ENCODE peak calls at places on chromosome 6, in four cellular contexts. One of them, this sample, is unnamed.

GRCh38 chr6:677919-678318 is 15.0 kb downstream of the EXOC2 start:
- DNase-seq in H1: no peak
- DNase-seq in GM12892: no peak
- DNase-seq in HepG2: no peak
- DNase-seq in this sample: no peak

GRCh38 chr6:105607624-105608392 is 204.9 kb upstream of the PREP start:
- DNase-seq in HepG2: no peak
- DNase-seq in H1: no peak
- DNase-seq in GM12892: no peak
- DNase-seq in this sample: no peak

GRCh38 chr6:107634147-107635057 is 144.5 kb downstream of the SOBP start:
- DNase-seq in H1: no peak
- DNase-seq in GM12892: peak
- DNase-seq in HepG2: no peak
- DNase-seq in this sample: peak

GRCh38 chr6:108080010-108080780 is 5.7 kb upstream of the OSTM1 start:
- DNase-seq in H1: peak
- DNase-seq in GM12892: no peak
- DNase-seq in HepG2: no peak
- DNase-seq in this sample: no peak

GRCh38 chr6:128438311-128438916 is 82.0 kb downstream of the PTPRK start:
- DNase-seq in HepG2: no peak
- DNase-seq in H1: no peak
- DNase-seq in GM12892: no peak
- DNase-seq in this sample: no peak

GRCh38 chr6:153145591-153145990 is 14.5 kb upstream of the RGS17 start:
- DNase-seq in HepG2: no peak
- DNase-seq in H1: no peak
- DNase-seq in GM12892: no peak
- DNase-seq in this sample: no peak

GRCh38 chr6:157867155-157867559 is 44.1 kb downstream of the SNX9 start:
- DNase-seq in GM12892: no peak
- DNase-seq in HepG2: no peak
- DNase-seq in H1: no peak
- DNase-seq in this sample: no peak

GRCh38 chr6:18260448-18261106 is 3.8 kb downstream of the DEK start:
- DNase-seq in HepG2: peak
- DNase-seq in H1: no peak
- DNase-seq in GM12892: no peak
- DNase-seq in this sample: peak

GRCh38 chr6:152698692-152699091 is 995 bp downstream of the MYCT1 start:
- DNase-seq in GM12892: no peak
- DNase-seq in H1: no peak
- DNase-seq in HepG2: no peak
- DNase-seq in this sample: no peak

GRCh38 chr6:1391692-1392309 is 2.4 kb downstream of the FOXF2 start:
- DNase-seq in H1: no peak
- DNase-seq in GM12892: no peak
- DNase-seq in HepG2: no peak
- DNase-seq in this sample: no peak

GRCh38 chr6:128882560-128882959 is 378 bp upstream of the LAMA2 start:
- DNase-seq in HepG2: no peak
- DNase-seq in GM12892: no peak
- DNase-seq in H1: no peak
- DNase-seq in this sample: no peak

GRCh38 chr6:29510202-29510601 is 22.4 kb upstream of the MAS1L start:
- DNase-seq in HepG2: peak
- DNase-seq in H1: no peak
- DNase-seq in GM12892: no peak
- DNase-seq in this sample: no peak

GRCh38 chr6:155530219-155530834 is 74.7 kb upstream of the NOX3 start:
- DNase-seq in GM12892: no peak
- DNase-seq in HepG2: peak
- DNase-seq in H1: no peak
- DNase-seq in this sample: peak

GRCh38 chr6:41672816-41673703 is 34.8 kb downstream of the MDFI start:
- DNase-seq in H1: no peak
- DNase-seq in GM12892: no peak
- DNase-seq in HepG2: no peak
- DNase-seq in this sample: no peak

GRCh38 chr6:27128796-27129094 is 118.8 kb upstream of the PRSS16 start:
- DNase-seq in HepG2: no peak
- DNase-seq in GM12892: no peak
- DNase-seq in H1: no peak
- DNase-seq in this sample: no peak

GRCh38 chr6:122476131-122476530 is 4.5 kb upstream of the SERINC1 start:
- DNase-seq in H1: no peak
- DNase-seq in HepG2: peak
- DNase-seq in GM12892: no peak
- DNase-seq in this sample: no peak

GRCh38 chr6:157539421-157539822 is 158.4 kb downstream of the ZDHHC14 start:
- DNase-seq in HepG2: no peak
- DNase-seq in H1: no peak
- DNase-seq in GM12892: no peak
- DNase-seq in this sample: no peak

GRCh38 chr6:118869350-118869749 is 24.6 kb upstream of the ASF1A start:
- DNase-seq in GM12892: no peak
- DNase-seq in H1: no peak
- DNase-seq in HepG2: no peak
- DNase-seq in this sample: no peak

GRCh38 chr6:96649926-96650325 is 87.0 kb downstream of the FHL5 start:
- DNase-seq in HepG2: no peak
- DNase-seq in GM12892: no peak
- DNase-seq in H1: no peak
- DNase-seq in this sample: no peak

GRCh38 chr6:160013987-160014868 is 45.3 kb downstream of the IGF2R start:
- DNase-seq in HepG2: peak
- DNase-seq in GM12892: no peak
- DNase-seq in H1: no peak
- DNase-seq in this sample: no peak

GRCh38 chr6:163892814-163893561 is 478.5 kb downstream of the QKI start:
- DNase-seq in HepG2: no peak
- DNase-seq in H1: no peak
- DNase-seq in GM12892: no peak
- DNase-seq in this sample: no peak

GRCh38 chr6:111842891-111843290 is 30.4 kb downstream of the FYN start:
- DNase-seq in GM12892: no peak
- DNase-seq in HepG2: peak
- DNase-seq in H1: no peak
- DNase-seq in this sample: no peak

GRCh38 chr6:167858842-167859520 is 32.3 kb downstream of the AFDN start:
- DNase-seq in GM12892: no peak
- DNase-seq in H1: no peak
- DNase-seq in HepG2: no peak
- DNase-seq in this sample: no peak

GRCh38 chr6:17156112-17156921 is 54.5 kb downstream of the STMND1 start:
- DNase-seq in H1: peak
- DNase-seq in HepG2: peak
- DNase-seq in GM12892: no peak
- DNase-seq in this sample: peak

DNA sequence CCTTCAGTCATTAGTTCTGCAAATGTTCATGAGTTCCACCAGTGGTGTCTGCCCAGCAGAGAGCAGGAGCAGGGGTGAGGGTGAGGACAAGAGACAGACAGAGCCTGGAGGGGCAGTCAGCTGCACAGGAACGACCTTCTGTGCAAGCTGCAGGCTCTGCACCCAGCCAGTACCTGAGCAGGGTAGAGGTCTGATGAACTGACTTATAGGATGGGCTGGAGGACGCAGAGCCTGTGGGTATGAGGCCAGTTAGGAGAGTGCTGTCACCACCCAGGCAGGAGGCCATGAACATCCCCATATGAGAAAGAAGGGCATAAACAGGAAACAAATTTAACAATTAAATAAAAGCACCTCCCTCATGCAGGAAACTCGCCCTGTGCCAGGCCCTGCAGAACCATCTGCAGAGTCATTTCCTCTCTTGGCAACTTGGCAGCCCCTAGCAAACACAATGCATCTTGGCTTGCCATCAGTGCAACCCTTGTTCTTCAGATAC is 17.9 kb downstream of the C6orf15 start:
- DNase-seq in HepG2: no peak
- DNase-seq in GM12892: no peak
- DNase-seq in H1: no peak
- DNase-seq in this sample: no peak
- TF ChIP-seq POLR2AphosphoS5 in HepG2: no peak
- TF ChIP-seq POLR2AphosphoS5 in GM12892: no peak
- TF ChIP-seq POLR2AphosphoS5 in H1: no peak
- TF ChIP-seq POLR2AphosphoS5 in this sample: no peak

DNA sequence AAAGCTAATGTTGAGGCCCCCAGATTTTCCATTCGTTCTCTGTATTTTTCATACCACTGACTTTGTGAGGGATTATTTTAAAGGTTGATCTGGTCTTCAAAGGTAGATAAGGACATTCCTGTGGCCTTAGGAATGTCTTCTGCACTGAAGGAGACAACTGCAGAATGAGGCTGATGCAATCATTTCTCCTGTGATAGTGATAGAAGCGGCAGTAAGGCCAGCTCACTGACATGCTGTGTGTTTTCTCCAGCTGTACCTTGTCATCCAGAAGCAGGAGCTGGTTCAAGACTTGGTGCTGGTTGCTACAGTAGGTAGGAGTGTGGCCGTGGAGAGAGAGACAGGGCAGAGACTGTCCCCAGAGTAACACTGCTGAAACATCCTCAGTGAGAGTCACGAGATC is 53.8 kb downstream of the DCBLD1 start:
- DNase-seq in GM12892: no peak
- DNase-seq in HepG2: no peak
- DNase-seq in H1: no peak
- DNase-seq in this sample: no peak
- TF ChIP-seq TAF1 in GM12892: no peak
- TF ChIP-seq TAF1 in HepG2: no peak
- TF ChIP-seq TAF1 in H1: no peak
- TF ChIP-seq TAF1 in this sample: no peak

DNA sequence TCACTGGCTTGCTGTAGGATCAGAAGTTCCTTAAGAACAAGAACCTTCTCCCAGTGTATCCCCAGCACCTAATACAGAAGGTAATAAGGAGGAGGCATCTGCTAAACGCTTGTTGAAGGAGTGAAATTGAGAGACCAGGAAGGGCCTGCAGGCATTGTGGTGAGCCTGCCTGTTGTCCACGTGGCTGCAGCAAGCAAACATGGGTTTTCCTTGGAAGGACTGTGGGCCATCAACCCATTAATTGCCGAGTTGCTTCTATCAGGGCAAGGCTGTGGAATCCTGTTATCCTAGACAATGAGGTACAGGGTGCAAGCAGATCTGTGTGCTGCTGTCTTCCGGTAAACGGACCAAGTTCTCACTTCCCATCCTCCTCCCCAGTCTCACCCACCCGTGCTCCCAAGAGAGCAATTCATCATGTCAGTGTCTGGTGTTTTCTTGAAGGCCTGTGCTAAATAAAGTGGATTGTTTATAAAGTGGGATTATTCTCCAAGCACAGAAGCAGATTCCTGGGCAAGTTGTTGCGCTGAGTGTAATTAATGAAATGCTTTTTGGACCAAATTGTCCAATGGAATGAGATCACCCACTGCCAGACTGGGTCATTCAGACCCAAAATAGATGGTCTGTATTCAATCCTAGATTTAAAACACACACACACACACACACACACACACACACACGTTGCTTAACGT is 164.6 kb upstream of the CDYL start:
- DNase-seq in HepG2: no peak
- DNase-seq in GM12892: no peak
- DNase-seq in H1: no peak
- DNase-seq in this sample: no peak
- TF ChIP-seq POLR2AphosphoS5 in HepG2: no peak
- TF ChIP-seq POLR2AphosphoS5 in GM12892: no peak
- TF ChIP-seq POLR2AphosphoS5 in H1: no peak
- TF ChIP-seq POLR2AphosphoS5 in this sample: no peak

DNA sequence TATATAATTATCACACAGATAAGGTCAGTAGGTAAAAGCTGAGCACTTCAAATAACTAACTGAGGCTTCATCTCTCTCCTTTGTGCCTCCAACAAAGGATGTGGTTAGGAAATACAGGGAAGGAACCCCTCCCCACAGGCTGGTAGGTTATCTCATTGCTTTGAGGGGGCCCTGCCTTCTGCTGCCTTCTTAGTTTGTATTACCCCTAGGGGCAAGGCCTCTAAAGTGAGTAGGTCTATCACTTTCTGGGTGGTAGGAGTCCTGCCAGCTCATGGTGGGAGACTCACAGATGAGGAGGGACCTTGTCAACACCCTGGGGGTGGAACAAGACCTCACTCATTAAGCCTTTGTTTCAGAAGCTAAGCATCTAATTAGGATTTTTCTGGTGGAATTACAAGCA is 34.6 kb downstream of the EDN1 start:
- DNase-seq in GM12892: no peak
- DNase-seq in H1: peak
- DNase-seq in HepG2: peak
- DNase-seq in this sample: no peak
- TF ChIP-seq TAF1 in GM12892: no peak
- TF ChIP-seq TAF1 in H1: no peak
- TF ChIP-seq TAF1 in HepG2: no peak
- TF ChIP-seq TAF1 in this sample: no peak

DNA sequence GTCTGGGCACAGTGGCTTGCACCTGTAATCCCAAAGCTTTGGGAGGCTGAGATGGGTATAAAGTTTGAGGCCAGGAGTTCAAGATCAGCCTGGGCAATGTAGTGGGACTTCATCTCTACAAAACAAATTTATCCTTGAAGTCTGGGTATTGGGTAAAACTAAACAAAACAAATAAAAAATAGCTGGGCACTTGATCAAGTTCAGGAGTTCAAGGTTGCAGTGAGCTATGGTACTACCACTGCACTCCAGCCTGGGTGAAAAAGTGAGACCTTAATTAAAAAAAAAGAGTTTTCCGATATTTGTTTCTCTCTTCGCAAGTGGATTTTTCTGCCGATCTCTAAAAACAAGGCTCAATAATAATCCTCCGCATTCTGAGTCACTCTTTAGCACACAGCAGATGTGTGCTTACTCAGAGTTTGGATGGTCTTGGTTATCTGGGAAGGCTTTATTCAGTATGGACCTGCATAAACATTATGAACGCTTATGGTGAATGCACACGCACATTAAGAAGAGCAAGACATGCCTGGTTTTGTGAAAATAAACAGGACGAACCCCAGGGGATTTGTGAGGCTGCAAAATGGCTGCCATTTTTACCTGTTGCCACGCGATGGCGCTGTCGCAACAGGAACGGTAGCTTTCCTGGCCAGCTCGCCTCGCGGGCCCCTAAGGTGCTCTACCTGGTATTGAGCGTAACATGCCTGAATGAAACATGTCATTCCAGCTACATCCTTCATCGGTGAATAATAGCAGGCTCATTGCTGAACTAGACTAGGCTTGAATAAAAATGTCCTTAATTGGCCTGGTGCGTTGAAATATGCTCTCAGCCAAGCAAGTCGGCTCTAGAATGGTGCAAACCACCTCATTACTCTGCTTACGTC is 6.0 kb downstream of the OPN5 start:
- DNase-seq in HepG2: peak
- DNase-seq in H1: no peak
- DNase-seq in GM12892: peak
- DNase-seq in this sample: peak
- TF ChIP-seq POLR2AphosphoS5 in HepG2: no peak
- TF ChIP-seq POLR2AphosphoS5 in H1: no peak
- TF ChIP-seq POLR2AphosphoS5 in GM12892: no peak
- TF ChIP-seq POLR2AphosphoS5 in this sample: no peak

GRCh38 chr6:75024796-75025195 is 181.1 kb downstream of the COL12A1 start:
- DNase-seq in H1: no peak
- DNase-seq in GM12892: no peak
- DNase-seq in HepG2: no peak
- DNase-seq in this sample: no peak
- TF ChIP-seq TAF1 in H1: no peak
- TF ChIP-seq TAF1 in GM12892: no peak
- TF ChIP-seq TAF1 in HepG2: no peak
- TF ChIP-seq TAF1 in this sample: no peak

GRCh38 chr6:33212857-33213165 is 4.5 kb downstream of the RING1 start:
- DNase-seq in H1: no peak
- DNase-seq in GM12892: no peak
- DNase-seq in HepG2: no peak
- DNase-seq in this sample: no peak
- TF ChIP-seq POLR2AphosphoS5 in H1: no peak
- TF ChIP-seq POLR2AphosphoS5 in GM12892: no peak
- TF ChIP-seq POLR2AphosphoS5 in HepG2: no peak
- TF ChIP-seq POLR2AphosphoS5 in this sample: peak